ENCODE peak calls at places on chromosomes 11 and 22, in nine cellular contexts. Y is fibroblast of pulmonary artery, R is ovary, L is NB4, C is GM23338, K is stomach, I is cardiac muscle cell, Q is GM12878, W is RWPE2. G is an unnamed sample.

GRCh38 chr11:62792193-62792575 is 378 bp upstream of the TMEM223 start:
- DNase-seq in Y (no peak), R (peak), L (peak), C (peak), K (no peak), I (peak), Q (no peak), W (no peak), G (no peak)

GRCh38 chr11:17479284-17480214 is 2.9 kb upstream of the ABCC8 start:
- DNase-seq in Y (peak), R (no peak), L (no peak), C (peak), K (peak), I (peak), Q (no peak), W (no peak), G (no peak)

GRCh38 chr11:122235615-122236014 is 119.6 kb upstream of the BLID start:
- DNase-seq in Y (peak), R (no peak), L (no peak), C (no peak), K (no peak), I (peak), Q (no peak), W (no peak), G (no peak)

GRCh38 chr11:47510231-47510630 is 42.7 kb downstream of the CELF1 start:
- DNase-seq in Y (no peak), R (no peak), L (no peak), C (no peak), K (no peak), I (no peak), Q (no peak), W (no peak), G (no peak)

GRCh38 chr22:22015631-22016030 is 33.0 kb upstream of the TOP3B start:
- DNase-seq in Y (no peak), R (no peak), L (no peak), C (no peak), K (no peak), I (no peak), Q (no peak), W (no peak), G (no peak)

GRCh38 chr11:114366331-114367243 is 33.7 kb downstream of the C11orf71 start:
- DNase-seq in Y (peak), R (no peak), L (no peak), C (no peak), K (no peak), I (no peak), Q (no peak), W (no peak), G (no peak)

GRCh38 chr11:108501396-108501795 is 3.2 kb upstream of the POGLUT3 start:
- DNase-seq in Y (no peak), R (no peak), L (no peak), C (no peak), K (no peak), I (no peak), Q (no peak), W (no peak), G (no peak)

GRCh38 chr11:67060111-67060522 is 3.5 kb downstream of the RHOD start:
- DNase-seq in Y (no peak), R (no peak), L (no peak), C (no peak), K (no peak), I (no peak), Q (no peak), W (no peak), G (no peak)

GRCh38 chr22:36197601-36198146 is 3.9 kb downstream of the APOL4 start:
- DNase-seq in Y (no peak), R (peak), L (peak), C (peak), K (no peak), I (peak), Q (no peak), W (no peak), G (no peak)

GRCh38 chr22:44710474-44711235 is 8.7 kb downstream of the PRR5 start:
- DNase-seq in Y (no peak), R (no peak), L (no peak), C (no peak), K (peak), I (no peak), Q (no peak), W (peak), G (no peak)

GRCh38 chr22:49208768-49209252 is 618.9 kb downstream of the BRD1 start:
- DNase-seq in Y (no peak), R (no peak), L (peak), C (no peak), K (peak), I (peak), Q (no peak), W (peak), G (no peak)

GRCh38 chr11:126317681-126318641 is 14.1 kb downstream of the DCPS start:
- DNase-seq in Y (peak), R (peak), L (peak), C (no peak), K (no peak), I (no peak), Q (no peak), W (peak), G (peak)

GRCh38 chr11:116035972-116036371 is 531.8 kb upstream of the CADM1 start:
- DNase-seq in Y (no peak), R (no peak), L (no peak), C (peak), K (no peak), I (no peak), Q (no peak), W (no peak), G (no peak)

GRCh38 chr11:123063396-123064267 is 1.7 kb upstream of the HSPA8 start:
- DNase-seq in Y (peak), R (peak), L (peak), C (peak), K (peak), I (no peak), Q (no peak), W (no peak), G (peak)

GRCh38 chr11:104916442-104916841 is 18.2 kb upstream of the CASP12 start:
- DNase-seq in Y (no peak), R (no peak), L (no peak), C (no peak), K (no peak), I (no peak), Q (no peak), W (no peak), G (no peak)
- H3K4me3 ChIP-seq in Y (no peak), R (no peak), L (no peak), C (no peak), K (no peak), I (no peak), Q (no peak), W (no peak), G (no peak)

GRCh38 chr11:64741393-64742086 is 2.4 kb downstream of the RASGRP2 start:
- DNase-seq in Y (no peak), R (no peak), L (no peak), C (peak), K (no peak), I (no peak), Q (no peak), W (no peak), G (no peak)
- H3K4me3 ChIP-seq in Y (no peak), R (peak), L (peak), C (peak), K (peak), I (no peak), Q (no peak), W (no peak), G (no peak)

GRCh38 chr22:20271114-20271994 is 3.2 kb upstream of the RTN4R start:
- DNase-seq in Y (no peak), R (no peak), L (no peak), C (no peak), K (no peak), I (no peak), Q (no peak), W (no peak), G (no peak)

GRCh38 chr22:20267441-20268288 is 453 bp downstream of the RTN4R start:
- DNase-seq in Y (no peak), R (no peak), L (peak), C (peak), K (peak), I (peak), Q (no peak), W (no peak), G (no peak)

GRCh38 chr22:20264614-20265452 is 3.3 kb downstream of the RTN4R start:
- DNase-seq in Y (no peak), R (no peak), L (no peak), C (no peak), K (no peak), I (no peak), Q (no peak), W (no peak), G (no peak)

GRCh38 chr22:20268350-20269012 is 363 bp upstream of the RTN4R start:
- DNase-seq in Y (peak), R (no peak), L (peak), C (peak), K (peak), I (peak), Q (no peak), W (no peak), G (peak)

GRCh38 chr22:20268289-20268349 is at the start of gene RTN4R:
- DNase-seq in Y (no peak), R (no peak), L (no peak), C (no peak), K (no peak), I (no peak), Q (no peak), W (no peak), G (no peak)
- H3K4me3 ChIP-seq in Y (no peak), R (peak), L (peak), C (peak), K (peak), I (peak), Q (no peak), W (peak), G (peak)

GRCh38 chr11:130771708-130772107 is 144.6 kb downstream of the SNX19 start:
- DNase-seq in Y (peak), R (no peak), L (no peak), C (no peak), K (no peak), I (no peak), Q (no peak), W (no peak), G (no peak)

GRCh38 chr11:130769782-130770565 is 146.3 kb downstream of the SNX19 start:
- DNase-seq in Y (peak), R (no peak), L (no peak), C (no peak), K (no peak), I (no peak), Q (no peak), W (no peak), G (no peak)

GRCh38 chr11:130773436-130773835 is 142.8 kb downstream of the SNX19 start:
- DNase-seq in Y (no peak), R (no peak), L (no peak), C (no peak), K (no peak), I (no peak), Q (no peak), W (no peak), G (no peak)

GRCh38 chr11:130774703-130775102 is 141.6 kb downstream of the SNX19 start:
- DNase-seq in Y (no peak), R (no peak), L (no peak), C (no peak), K (no peak), I (no peak), Q (no peak), W (no peak), G (no peak)

GRCh38 chr11:130772266-130773227 is 143.7 kb downstream of the SNX19 start:
- DNase-seq in Y (peak), R (peak), L (peak), C (no peak), K (peak), I (no peak), Q (no peak), W (no peak), G (no peak)
- H3K4me3 ChIP-seq in Y (no peak), R (no peak), L (no peak), C (no peak), K (no peak), I (no peak), Q (no peak), W (no peak), G (no peak)

GRCh38 chr11:58574851-58575250 is 805 bp downstream of the LPXN start:
- DNase-seq in Y (peak), R (no peak), L (no peak), C (no peak), K (no peak), I (no peak), Q (no peak), W (no peak), G (no peak)
- H3K4me3 ChIP-seq in Y (no peak), R (no peak), L (peak), C (no peak), K (peak), I (no peak), Q (peak), W (no peak), G (no peak)

DNA sequence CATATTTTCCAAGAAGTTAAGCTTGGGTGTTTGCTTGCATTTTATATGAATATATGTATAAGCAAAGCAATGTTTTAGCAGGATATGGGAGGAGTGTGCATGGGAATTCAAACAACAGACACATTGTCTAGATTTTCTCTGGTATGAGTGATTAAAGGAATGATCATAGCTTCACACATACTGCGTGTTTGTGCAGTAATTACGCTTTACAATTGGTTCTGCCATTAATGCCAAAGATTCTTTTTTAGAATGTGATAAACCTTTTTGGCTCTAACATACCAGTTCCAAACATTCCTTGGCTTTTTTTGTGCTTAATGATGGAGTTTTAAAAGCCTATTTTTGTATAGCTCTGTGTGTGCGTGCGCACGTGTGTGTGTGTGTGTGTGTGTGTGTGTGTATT is 54.0 kb downstream of the CCDC34 start:
- DNase-seq in Y (peak), R (no peak), L (no peak), C (no peak), K (no peak), I (no peak), Q (no peak), W (no peak), G (no peak)
- H3K4me3 ChIP-seq in Y (no peak), R (no peak), L (no peak), C (no peak), K (no peak), I (no peak), Q (no peak), W (no peak), G (no peak)